ENCODE peak calls at places on chromosomes 13 and 19, in ten cellular contexts. K is Caco-2, O is adrenal gland, V is upper lobe of right lung, B is left lung, N is lung, J is sigmoid colon, C is neuronal stem cell, R is body of pancreas, U is K562. Y is an unnamed sample. For H3K9me3, the result is how much of the 10 kb centered on the place peaks cover.

GRCh38 chr19:5951338-5951861 is 26.5 kb downstream of the RANBP3 start:
- DNase-seq in K (no peak), O (no peak), V (peak), B (peak), N (no peak), J (peak), C (no peak), R (no peak), U (no peak), Y (no peak)

GRCh38 chr19:6677924-6678689 is 8.1 kb upstream of the TNFSF14 start:
- DNase-seq in K (peak), O (peak), V (no peak), B (peak), N (peak), J (peak), C (peak), R (no peak), U (peak), Y (no peak)

GRCh38 chr13:69619651-69620050 is 488.0 kb upstream of the ATXN8OS start:
- DNase-seq in K (no peak), O (no peak), V (no peak), B (no peak), N (no peak), J (no peak), C (no peak), R (no peak), U (no peak), Y (no peak)

GRCh38 chr13:61202042-61202441 is 213.6 kb downstream of the PCDH20 start:
- DNase-seq in K (no peak), O (no peak), V (no peak), B (no peak), N (no peak), J (no peak), C (no peak), R (no peak), U (no peak), Y (no peak)

GRCh38 chr13:26706381-26706780 is 54.2 kb downstream of the GPR12 start:
- DNase-seq in K (no peak), O (no peak), V (no peak), B (no peak), N (no peak), J (no peak), C (no peak), R (no peak), U (no peak), Y (no peak)

GRCh38 chr19:35114656-35115537 is 726 bp upstream of the FXYD3 start:
- DNase-seq in K (peak), O (no peak), V (peak), B (peak), N (peak), J (peak), C (peak), R (peak), U (peak), Y (peak)

GRCh38 chr13:21541271-21541670 is 62.7 kb downstream of the MICU2 start:
- DNase-seq in K (no peak), O (no peak), V (no peak), B (no peak), N (no peak), J (no peak), C (no peak), R (no peak), U (no peak), Y (no peak)

GRCh38 chr13:110518150-110518525 is 43.4 kb downstream of the RAB20 start:
- DNase-seq in K (no peak), O (no peak), V (no peak), B (no peak), N (no peak), J (peak), C (no peak), R (no peak), U (no peak), Y (no peak)

GRCh38 chr13:105466376-105466775 is 1069.1 kb downstream of the EFNB2 start:
- DNase-seq in K (no peak), O (no peak), V (no peak), B (no peak), N (no peak), J (no peak), C (peak), R (no peak), U (no peak), Y (no peak)

GRCh38 chr13:99484405-99484981 is 16.8 kb upstream of the TM9SF2 start:
- DNase-seq in K (no peak), O (no peak), V (no peak), B (no peak), N (no peak), J (no peak), C (no peak), R (no peak), U (no peak), Y (no peak)

GRCh38 chr13:94343243-94343585 is 136.3 kb downstream of the DCT start:
- DNase-seq in K (no peak), O (no peak), V (no peak), B (no peak), N (no peak), J (no peak), C (peak), R (no peak), U (no peak), Y (no peak)

GRCh38 chr13:33066329-33066728 is 50.1 kb downstream of the KL start:
- DNase-seq in K (peak), O (no peak), V (no peak), B (no peak), N (no peak), J (no peak), C (no peak), R (no peak), U (no peak), Y (no peak)

GRCh38 chr13:112657850-112658445 is 31.9 kb upstream of the ATP11A start:
- DNase-seq in K (no peak), O (no peak), V (peak), B (no peak), N (no peak), J (no peak), C (no peak), R (peak), U (no peak), Y (no peak)

GRCh38 chr19:12872255-12872654 is 9.0 kb downstream of the DNASE2 start:
- DNase-seq in K (no peak), O (no peak), V (no peak), B (no peak), N (no peak), J (no peak), C (no peak), R (no peak), U (peak), Y (no peak)

GRCh38 chr19:42270346-42271044 is 1.4 kb downstream of the CIC start:
- DNase-seq in K (no peak), O (peak), V (peak), B (peak), N (no peak), J (peak), C (no peak), R (peak), U (peak), Y (peak)

GRCh38 chr13:82688400-82688999 is 1193.8 kb downstream of the SLITRK1 start:
- DNase-seq in K (no peak), O (no peak), V (no peak), B (no peak), N (no peak), J (no peak), C (no peak), R (no peak), U (no peak), Y (no peak)

GRCh38 chr19:39413903-39414608 is 1.6 kb downstream of the PLEKHG2 start:
- DNase-seq in K (peak), O (peak), V (peak), B (no peak), N (no peak), J (peak), C (no peak), R (no peak), U (peak), Y (no peak)

GRCh38 chr13:52024481-52024880 is at the start of gene UTP14C:
- DNase-seq in K (no peak), O (no peak), V (no peak), B (no peak), N (no peak), J (no peak), C (no peak), R (no peak), U (no peak), Y (no peak)

GRCh38 chr13:99374994-99375805 is 68.0 kb upstream of the GPR183 start:
- DNase-seq in K (no peak), O (no peak), V (no peak), B (no peak), N (no peak), J (no peak), C (no peak), R (no peak), U (no peak), Y (no peak)

GRCh38 chr19:45774765-45775164 is 5.7 kb upstream of the SIX5 start:
- DNase-seq in K (peak), O (no peak), V (no peak), B (peak), N (no peak), J (no peak), C (no peak), R (no peak), U (no peak), Y (no peak)

GRCh38 chr19:58569943-58570670 is 3.0 kb downstream of the MZF1 start:
- DNase-seq in K (no peak), O (peak), V (peak), B (no peak), N (no peak), J (peak), C (no peak), R (peak), U (no peak), Y (no peak)

GRCh38 chr19:18049390-18049789 is 37.3 kb downstream of the IL12RB1 start:
- DNase-seq in K (no peak), O (peak), V (peak), B (peak), N (peak), J (peak), C (no peak), R (peak), U (no peak), Y (no peak)

GRCh38 chr19:4557971-4558941 is 1.2 kb downstream of the SEMA6B start:
- DNase-seq in K (peak), O (no peak), V (peak), B (peak), N (no peak), J (no peak), C (no peak), R (peak), U (peak), Y (no peak)

DNA sequence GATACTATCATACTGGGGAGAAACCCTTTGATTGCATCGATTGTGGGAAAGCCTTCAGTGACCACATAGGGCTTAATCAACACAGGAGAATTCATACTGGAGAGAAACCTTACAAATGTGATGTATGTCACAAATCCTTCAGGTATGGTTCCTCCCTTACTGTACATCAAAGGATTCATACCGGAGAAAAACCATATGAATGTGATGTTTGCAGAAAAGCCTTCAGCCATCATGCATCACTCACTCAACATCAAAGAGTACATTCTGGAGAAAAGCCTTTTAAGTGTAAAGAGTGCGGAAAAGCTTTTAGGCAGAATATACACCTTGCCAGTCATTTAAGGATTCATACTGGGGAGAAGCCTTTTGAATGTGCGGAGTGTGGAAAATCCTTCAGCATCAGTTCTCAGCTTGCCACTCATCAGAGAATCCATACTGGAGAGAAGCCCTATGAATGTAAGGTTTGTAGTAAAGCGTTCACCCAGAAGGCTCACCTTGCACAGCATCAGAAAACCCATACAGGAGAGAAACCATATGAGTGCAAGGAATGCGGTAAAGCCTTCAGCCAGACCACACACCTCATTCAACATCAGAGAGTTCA is 12.9 kb upstream of the ZNF470 start:
- DNase-seq in K (no peak), O (no peak), V (no peak), B (no peak), N (no peak), J (no peak), C (no peak), R (no peak), U (no peak), Y (no peak)
- H3K9me3 ChIP-seq in K (under half), O (under half), V (half or more), B (under half), N (under half), J (half or more), C (half or more), R (half or more), U (under half), Y (under half)

DNA sequence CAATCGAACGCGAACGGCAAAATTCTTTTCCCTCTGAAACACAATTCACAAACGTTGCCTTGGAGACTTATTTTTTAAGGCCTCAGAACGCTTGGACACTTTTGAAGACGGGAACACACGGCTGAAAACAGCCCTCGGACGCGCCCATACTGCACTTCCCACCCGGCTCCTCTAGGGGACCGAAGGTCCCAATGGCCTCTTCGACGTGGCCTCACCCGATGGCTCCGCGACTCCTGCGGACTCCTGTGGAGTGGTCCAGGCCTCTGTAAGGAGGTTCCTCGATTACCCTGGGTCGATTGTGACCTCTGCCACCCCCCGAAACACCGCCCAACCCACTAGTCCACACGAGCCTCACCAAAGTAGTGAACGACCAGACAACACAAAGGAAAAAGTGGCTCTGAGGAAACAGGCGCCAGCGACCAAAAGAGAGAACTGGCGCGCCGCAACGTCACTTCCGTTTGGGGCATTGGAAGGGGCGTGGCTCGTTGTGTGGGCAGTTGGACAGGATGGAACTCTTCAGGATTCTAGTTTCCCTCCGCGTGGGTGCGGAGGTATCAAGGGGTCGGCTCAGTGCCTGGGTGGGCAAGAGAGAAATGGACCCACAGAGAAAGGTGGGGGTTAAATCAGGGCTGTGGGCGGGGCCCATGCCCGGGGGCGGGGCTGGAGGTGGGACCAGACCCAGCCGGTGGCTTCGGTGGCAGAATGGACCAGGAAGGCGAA is at the start of gene ZNF560:
- DNase-seq in K (no peak), O (no peak), V (no peak), B (no peak), N (no peak), J (no peak), C (no peak), R (no peak), U (peak), Y (no peak)
- H3K9me3 ChIP-seq in K (under half), O (under half), V (under half), B (under half), N (under half), J (under half), C (under half), R (under half), U (under half), Y (under half)

GRCh38 chr19:9523885-9524474 is 14.5 kb downstream of the ZNF426 start:
- DNase-seq in K (no peak), O (no peak), V (no peak), B (no peak), N (no peak), J (no peak), C (no peak), R (no peak), U (no peak), Y (no peak)
- H3K9me3 ChIP-seq in K (under half), O (under half), V (half or more), B (under half), N (half or more), J (half or more), C (half or more), R (half or more), U (under half), Y (under half)

DNA sequence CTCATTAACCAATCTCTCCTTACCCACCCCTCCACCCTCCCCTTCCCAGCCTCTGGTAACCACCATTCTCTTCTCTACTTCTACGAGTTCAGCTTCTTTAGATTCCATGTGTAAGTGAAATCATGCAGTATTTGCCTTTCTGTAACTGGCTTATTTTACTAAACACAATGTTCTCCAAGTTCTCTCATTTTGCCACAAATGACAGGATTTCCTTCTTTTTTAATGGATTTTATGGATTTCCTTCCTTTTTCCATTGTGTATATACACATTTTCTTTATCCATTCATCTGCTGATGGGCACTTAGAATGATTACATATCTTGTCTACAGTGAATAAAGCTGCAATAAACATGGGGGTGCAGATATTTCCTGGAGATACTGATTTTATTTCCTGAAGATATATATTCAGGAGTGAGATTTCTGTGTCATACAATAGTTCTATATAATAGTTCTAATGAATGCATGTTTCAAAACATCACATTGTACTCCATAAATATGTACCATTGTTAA is 20.2 kb downstream of the KCTD12 start:
- DNase-seq in K (no peak), O (no peak), V (no peak), B (no peak), N (no peak), J (no peak), C (no peak), R (no peak), U (no peak), Y (no peak)
- H3K9me3 ChIP-seq in K (under half), O (under half), V (under half), B (under half), N (under half), J (under half), C (under half), R (under half), U (under half), Y (under half)

GRCh38 chr19:53068199-53068598 is 23.7 kb downstream of the ERVV-2 start:
- DNase-seq in K (no peak), O (no peak), V (no peak), B (no peak), N (no peak), J (no peak), C (no peak), R (no peak), U (no peak), Y (no peak)
- H3K9me3 ChIP-seq in K (half or more), O (under half), V (half or more), B (under half), N (under half), J (under half), C (half or more), R (under half), U (under half), Y (half or more)

GRCh38 chr19:19674315-19674714 is 5.7 kb downstream of the ZNF101 start:
- DNase-seq in K (no peak), O (no peak), V (no peak), B (no peak), N (no peak), J (no peak), C (no peak), R (no peak), U (no peak), Y (no peak)

GRCh38 chr19:19677579-19677978 is 8.9 kb downstream of the ZNF101 start:
- DNase-seq in K (no peak), O (no peak), V (no peak), B (no peak), N (no peak), J (no peak), C (no peak), R (no peak), U (no peak), Y (no peak)

GRCh38 chr19:19679176-19680073 is 10.8 kb downstream of the ZNF101 start:
- DNase-seq in K (no peak), O (no peak), V (no peak), B (no peak), N (no peak), J (no peak), C (no peak), R (no peak), U (no peak), Y (no peak)
- H3K9me3 ChIP-seq in K (under half), O (under half), V (under half), B (under half), N (under half), J (under half), C (half or more), R (under half), U (under half), Y (under half)